ENCODE peak calls at places on chromosomes 16 and 17, in four cellular contexts. S is activated naive CD4-positive, alpha-beta T cell; A is HCEC 1CT; R is SK-MEL-5. K is an unnamed sample.

GRCh38 chr16:17125671-17126070 is 345.1 kb downstream of the XYLT1 start:
- DNase-seq in S (no peak), A (no peak), R (no peak), K (no peak)

GRCh38 chr17:58324409-58325288 is 3.9 kb downstream of the TSPOAP1 start:
- DNase-seq in S (no peak), A (no peak), R (no peak), K (peak; percentile 67)

GRCh38 chr16:88699180-88699579 is 7.0 kb downstream of the RNF166 start:
- DNase-seq in S (no peak), A (no peak), R (no peak), K (no peak)

GRCh38 chr16:62208934-62209333 is 172.7 kb upstream of the CDH8 start:
- DNase-seq in S (no peak), A (no peak), R (no peak), K (no peak)

GRCh38 chr17:76887809-76888208 is 19.6 kb downstream of the MGAT5B start:
- DNase-seq in S (no peak), A (no peak), R (peak; percentile 58), K (no peak)

GRCh38 chr17:5585814-5586558 is 1.7 kb upstream of the NLRP1 start:
- DNase-seq in S (no peak), A (no peak), R (no peak), K (no peak)

GRCh38 chr16:52547001-52547833 is at the start of gene TOX3:
- DNase-seq in S (no peak), A (no peak), R (no peak), K (no peak)

GRCh38 chr17:59368218-59368857 is 36.9 kb downstream of the YPEL2 start:
- DNase-seq in S (no peak), A (no peak), R (no peak), K (no peak)

GRCh38 chr17:68197091-68197996 is 50.5 kb upstream of the AMZ2 start:
- DNase-seq in S (no peak), A (no peak), R (no peak), K (peak; percentile 74)

GRCh38 chr16:12767897-12768296 is 35.8 kb downstream of the CPPED1 start:
- DNase-seq in S (no peak), A (no peak), R (no peak), K (no peak)

GRCh38 chr16:85528528-85529387 is 84.4 kb upstream of the GSE1 start:
- DNase-seq in S (no peak), A (no peak), R (peak; percentile 22), K (no peak)

GRCh38 chr16:69105501-69106361 is at the start of gene HAS3:
- DNase-seq in S (no peak), A (peak; percentile 67), R (peak; percentile 50), K (peak; percentile 84)

GRCh38 chr16:69344171-69344570 is 4.6 kb downstream of the NIP7 start:
- DNase-seq in S (no peak), A (no peak), R (no peak), K (no peak)

GRCh38 chr16:67162439-67163163 is 1.9 kb upstream of the HSF4 start:
- DNase-seq in S (no peak), A (no peak), R (peak; percentile 42), K (no peak)

GRCh38 chr17:3952186-3952585 is 12.1 kb downstream of the ATP2A3 start:
- DNase-seq in S (no peak), A (no peak), R (no peak), K (no peak)

GRCh38 chr17:13725286-13725990 is 123.7 kb upstream of the HS3ST3A1 start:
- DNase-seq in S (no peak), A (peak; percentile 84), R (no peak), K (no peak)

GRCh38 chr17:63974594-63975192 is 2.0 kb upstream of the SCN4A start:
- DNase-seq in S (no peak), A (peak; percentile 47), R (no peak), K (no peak)

GRCh38 chr17:64747938-64748540 is 85.9 kb upstream of the SMURF2 start:
- DNase-seq in S (no peak), A (no peak), R (no peak), K (no peak)

GRCh38 chr16:648071-648785 is 937 bp upstream of the WDR90 start:
- DNase-seq in S (no peak), A (no peak), R (peak; percentile 69), K (no peak)

GRCh38 chr16:28521436-28521835 is 14.8 kb upstream of the IL27 start:
- DNase-seq in S (no peak), A (no peak), R (no peak), K (no peak)

GRCh38 chr16:59633996-59634579 is 900.0 kb upstream of the GOT2 start:
- DNase-seq in S (no peak), A (peak; percentile 86), R (no peak), K (no peak)

GRCh38 chr16:13307861-13308260 is 406.5 kb downstream of the SHISA9 start:
- DNase-seq in S (no peak), A (no peak), R (no peak), K (no peak)

GRCh38 chr16:53433509-53433908 is 762 bp upstream of the RBL2 start:
- DNase-seq in S (no peak), A (no peak), R (no peak), K (no peak)

GRCh38 chr17:33039874-33040273 is 48.2 kb downstream of the SPACA3 start:
- DNase-seq in S (no peak), A (peak; percentile 47), R (no peak), K (no peak)

GRCh38 chr17:8542599-8542998 is 87.9 kb downstream of the MYH10 start:
- DNase-seq in S (no peak), A (no peak), R (no peak), K (no peak)

GRCh38 chr17:15278381-15278780 is 13.3 kb upstream of the PMP22 start:
- DNase-seq in S (no peak), A (no peak), R (no peak), K (no peak)

GRCh38 chr17:74599531-74599939 is 7.5 kb upstream of the CD300LD start:
- DNase-seq in S (no peak), A (no peak), R (no peak), K (peak; percentile 73)

GRCh38 chr16:56609463-56609921 is 1.1 kb downstream of the MT2A start:
- DNase-seq in S (peak; percentile 31), A (peak; percentile 80), R (peak; percentile 73), K (peak; percentile 89)

GRCh38 chr16:85329059-85329812 is 217.0 kb upstream of the CIBAR2 start:
- DNase-seq in S (no peak), A (no peak), R (no peak), K (no peak)

GRCh38 chr17:47895254-47895855 is 681 bp upstream of the SP2 start:
- DNase-seq in S (peak; percentile 31), A (peak; percentile 17), R (no peak), K (no peak)

GRCh38 chr16:30406911-30407793 is at the start of gene ZNF771:
- DNase-seq in S (peak; percentile 72), A (peak; percentile 81), R (peak; percentile 81), K (peak; percentile 96)

GRCh38 chr17:74877592-74878543 is 5.1 kb upstream of the FDXR start:
- DNase-seq in S (no peak), A (peak; percentile 23), R (no peak), K (no peak)

GRCh38 chr17:77827461-77827968 is 131.0 kb upstream of the TNRC6C start:
- DNase-seq in S (no peak), A (no peak), R (no peak), K (peak; percentile 64)

GRCh38 chr16:51048544-51048943 is 102.5 kb downstream of the SALL1 start:
- DNase-seq in S (no peak), A (no peak), R (no peak), K (no peak)

GRCh38 chr16:28923652-28924398 is 1.2 kb downstream of the RABEP2 start:
- DNase-seq in S (no peak), A (no peak), R (no peak), K (no peak)

GRCh38 chr17:67585077-67585602 is 132.6 kb upstream of the NOL11 start:
- DNase-seq in S (no peak), A (no peak), R (no peak), K (no peak)

K was measured in aorta.